ENCODE peak calls at places on chromosomes 3 and 15, in four cellular contexts. F, H, K and T are unnamed samples.

GRCh38 chr3:14424711-14425573 is 22.5 kb downstream of the SLC6A6 start:
- DNase-seq in H (no peak), F (no peak), K (no peak), T (no peak)

GRCh38 chr3:69209413-69209812 is 87.0 kb upstream of the LMOD3 start:
- DNase-seq in F (no peak), K (no peak), H (no peak), T (no peak)

GRCh38 chr3:118408431-118408830 is 626.2 kb downstream of the IGSF11 start:
- DNase-seq in F (no peak), H (no peak), K (no peak), T (no peak)

GRCh38 chr3:188298585-188298984 is 144.6 kb downstream of the LPP start:
- DNase-seq in K (no peak), F (no peak), H (no peak), T (no peak)

GRCh38 chr15:33016405-33017024 is 178.0 kb downstream of the FMN1 start:
- DNase-seq in H (no peak), K (no peak), F (no peak), T (no peak)

GRCh38 chr15:32670624-32671022 is 29.1 kb downstream of the SCG5 start:
- DNase-seq in H (no peak), K (no peak), F (no peak), T (no peak)

GRCh38 chr3:164194842-164195241 is 883.5 kb downstream of the SI start:
- DNase-seq in K (no peak), H (no peak), F (no peak), T (no peak)

GRCh38 chr15:89649716-89650115 is 5.6 kb downstream of the KIF7 start:
- DNase-seq in F (no peak), K (no peak), H (peak; percentile 61), T (no peak)

GRCh38 chr15:48062476-48062875 is 58.3 kb upstream of the SLC24A5 start:
- DNase-seq in H (no peak), K (no peak), F (no peak), T (no peak)

GRCh38 chr3:52882377-52882776 is 15.0 kb downstream of the STIMATE start:
- DNase-seq in K (no peak), H (no peak), F (no peak), T (no peak)

GRCh38 chr3:123522666-123523412 is 62.0 kb downstream of the HACD2 start:
- DNase-seq in F (no peak), K (no peak), H (peak; percentile 72), T (no peak)

GRCh38 chr3:7371693-7372572 is 511.0 kb downstream of the GRM7 start:
- DNase-seq in H (no peak), K (no peak), F (no peak), T (no peak)

GRCh38 chr3:32288819-32289218 is 50.3 kb downstream of the CMTM8 start:
- DNase-seq in K (no peak), F (no peak), H (no peak), T (no peak)

GRCh38 chr3:146574173-146574572 is 29.8 kb upstream of the PLSCR1 start:
- DNase-seq in K (no peak), H (no peak), F (no peak), T (no peak)
- TF ChIP-seq CTCF in K (no peak), H (no peak), F (no peak), T (no peak)

DNA sequence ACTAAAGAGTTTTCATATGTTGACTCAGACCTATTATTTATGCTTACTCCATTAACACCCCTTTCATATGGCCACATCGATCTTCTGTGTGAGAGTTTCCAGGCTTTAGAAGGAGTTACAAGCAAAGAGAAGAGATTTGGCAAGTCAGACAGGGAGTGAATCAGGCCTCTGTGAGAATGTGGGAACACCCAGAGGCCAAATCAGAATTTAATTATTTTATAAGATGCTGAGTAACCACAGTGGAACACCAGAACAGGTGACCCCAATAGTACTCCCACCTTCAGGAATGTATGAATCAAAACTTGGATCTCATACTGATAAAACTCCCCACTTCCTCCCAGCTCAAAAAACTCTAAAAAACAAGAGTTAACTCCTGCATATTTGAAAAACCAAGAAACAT is 42.0 kb downstream of the IFT57 start:
- DNase-seq in F (no peak), K (no peak), H (no peak), T (no peak)
- TF ChIP-seq CTCF in F (no peak), K (no peak), H (no peak), T (no peak)

GRCh38 chr3:51538459-51539290 is at the start of gene RAD54L2:
- DNase-seq in F (peak; percentile 95), K (peak; percentile 11), H (peak; percentile 88), T (no peak)
- TF ChIP-seq CTCF in F (no peak), K (peak; percentile 38), H (no peak), T (peak; percentile 62)

DNA sequence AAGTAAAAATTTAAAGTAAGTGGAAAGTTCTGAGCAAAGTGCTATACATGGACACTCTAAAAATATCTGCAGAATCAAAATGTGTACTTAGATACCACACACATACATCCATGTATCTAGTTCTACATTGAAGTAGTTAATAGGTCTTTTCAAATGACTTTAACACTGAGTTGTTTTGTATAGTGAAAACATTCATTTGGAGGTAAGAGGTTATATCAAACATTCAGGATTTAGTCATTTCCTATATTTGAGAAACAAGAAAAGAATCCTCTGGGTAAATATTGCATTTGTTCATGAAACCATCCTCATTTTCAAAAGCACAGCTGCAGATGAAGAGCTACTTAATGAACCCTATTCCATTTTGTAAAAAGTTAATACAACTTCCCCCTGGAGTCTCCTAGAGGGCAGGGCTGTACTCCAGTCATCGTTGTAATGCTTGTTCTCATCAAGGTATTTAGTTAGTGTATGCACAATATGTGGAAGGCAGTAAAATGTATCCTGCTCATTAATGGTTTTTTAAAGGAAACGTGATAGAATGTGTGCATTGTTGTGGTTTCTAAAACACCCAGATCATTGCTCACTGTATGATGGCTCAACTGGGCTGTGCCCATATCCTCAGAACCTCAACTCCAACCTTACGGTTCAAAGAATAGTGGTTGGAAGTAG is 26.2 kb downstream of the ARPP21 start:
- DNase-seq in H (no peak), K (no peak), F (no peak), T (no peak)
- TF ChIP-seq CTCF in H (no peak), K (no peak), F (no peak), T (no peak)

DNA sequence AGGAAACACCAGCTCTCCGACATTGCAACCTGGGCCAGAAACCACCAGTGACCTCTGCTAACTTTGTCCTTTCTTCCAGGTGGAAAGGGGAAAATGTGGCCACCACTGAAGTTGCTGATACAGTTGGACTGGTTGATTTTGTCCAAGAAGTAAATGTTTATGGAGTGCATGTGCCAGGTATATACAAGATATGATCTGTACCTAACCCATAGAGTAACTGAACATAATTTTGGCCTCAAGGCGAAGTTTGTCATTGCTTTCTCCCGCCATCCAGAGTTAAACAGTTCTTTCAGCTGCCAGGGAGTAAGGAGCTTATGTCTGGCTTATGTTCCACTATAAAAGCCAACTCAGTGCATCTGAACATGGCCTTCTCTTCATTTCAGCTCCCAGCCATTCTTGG is 36.7 kb downstream of the HDC start:
- DNase-seq in K (no peak), H (no peak), F (no peak), T (no peak)
- TF ChIP-seq CTCF in K (no peak), H (no peak), F (no peak), T (no peak)

GRCh38 chr3:48561045-48561736 is 2.4 kb downstream of the UCN2 start:
- DNase-seq in F (peak; percentile 86), H (peak; percentile 88), K (no peak), T (no peak)
- TF ChIP-seq CTCF in F (no peak), H (no peak), K (no peak), T (no peak)